ENCODE peak calls at places on chromosomes 1 and 21, in eight cellular contexts. Y is stomach, D is suprapubic skin, M is H1, I is K562, C is SK-N-SH, U is transverse colon, R is esophagus muscularis mucosa. E is an unnamed sample.

GRCh38 chr1:73673980-73674379 is 524.0 kb downstream of the LRRIQ3 start:
- DNase-seq in Y (no peak), D (no peak), M (no peak), I (no peak), C (no peak), U (no peak), R (no peak), E (no peak)

GRCh38 chr1:12447849-12448312 is 170.1 kb downstream of the DHRS3 start:
- DNase-seq in Y (no peak), D (no peak), M (no peak), I (no peak), C (no peak), U (no peak), R (no peak), E (no peak)

GRCh38 chr1:9066945-9067807 is 2.3 kb downstream of the SLC2A5 start:
- DNase-seq in Y (no peak), D (no peak), M (no peak), I (peak; percentile 30), C (no peak), U (peak; percentile 53), R (no peak), E (peak; percentile 82)

GRCh38 chr1:42173155-42173933 is 8.8 kb upstream of the GUCA2A start:
- DNase-seq in Y (peak; percentile 75), D (no peak), M (peak; percentile 91), I (peak; percentile 80), C (peak; percentile 74), U (peak; percentile 74), R (no peak), E (peak; percentile 77)

GRCh38 chr1:119721933-119722332 is 10.2 kb downstream of the PHGDH start:
- DNase-seq in Y (no peak), D (no peak), M (no peak), I (no peak), C (no peak), U (no peak), R (no peak), E (no peak)

GRCh38 chr1:184945678-184946412 is 28.5 kb downstream of the NIBAN1 start:
- DNase-seq in Y (no peak), D (no peak), M (no peak), I (no peak), C (no peak), U (no peak), R (peak; percentile 7), E (no peak)

GRCh38 chr1:159879977-159880376 is 17.5 kb upstream of the VSIG8 start:
- DNase-seq in Y (no peak), D (no peak), M (no peak), I (peak; percentile 48), C (no peak), U (no peak), R (no peak), E (no peak)

GRCh38 chr21:45304945-45305344 is 17.2 kb upstream of the POFUT2 start:
- DNase-seq in Y (no peak), D (no peak), M (no peak), I (no peak), C (no peak), U (no peak), R (no peak), E (peak; percentile 59)

GRCh38 chr1:67850611-67851075 is 17.4 kb upstream of the GNG12 start:
- DNase-seq in Y (peak; percentile 88), D (no peak), M (no peak), I (peak; percentile 35), C (no peak), U (peak; percentile 80), R (no peak), E (peak; percentile 87)

GRCh38 chr1:118339431-118340146 is 154.6 kb upstream of the SPAG17 start:
- DNase-seq in Y (no peak), D (no peak), M (no peak), I (no peak), C (no peak), U (no peak), R (no peak), E (no peak)

GRCh38 chr1:23600283-23600682 is 41.0 kb upstream of the ID3 start:
- DNase-seq in Y (no peak), D (no peak), M (no peak), I (no peak), C (no peak), U (no peak), R (no peak), E (no peak)

GRCh38 chr1:23601968-23602876 is 42.9 kb upstream of the ID3 start:
- DNase-seq in Y (no peak), D (no peak), M (no peak), I (no peak), C (no peak), U (no peak), R (no peak), E (no peak)

GRCh38 chr1:23598424-23598823 is 39.1 kb upstream of the ID3 start:
- DNase-seq in Y (no peak), D (no peak), M (peak; percentile 86), I (no peak), C (peak; percentile 81), U (no peak), R (no peak), E (no peak)

GRCh38 chr1:23599125-23599524 is 39.8 kb upstream of the ID3 start:
- DNase-seq in Y (no peak), D (no peak), M (no peak), I (no peak), C (no peak), U (no peak), R (no peak), E (no peak)

DNA sequence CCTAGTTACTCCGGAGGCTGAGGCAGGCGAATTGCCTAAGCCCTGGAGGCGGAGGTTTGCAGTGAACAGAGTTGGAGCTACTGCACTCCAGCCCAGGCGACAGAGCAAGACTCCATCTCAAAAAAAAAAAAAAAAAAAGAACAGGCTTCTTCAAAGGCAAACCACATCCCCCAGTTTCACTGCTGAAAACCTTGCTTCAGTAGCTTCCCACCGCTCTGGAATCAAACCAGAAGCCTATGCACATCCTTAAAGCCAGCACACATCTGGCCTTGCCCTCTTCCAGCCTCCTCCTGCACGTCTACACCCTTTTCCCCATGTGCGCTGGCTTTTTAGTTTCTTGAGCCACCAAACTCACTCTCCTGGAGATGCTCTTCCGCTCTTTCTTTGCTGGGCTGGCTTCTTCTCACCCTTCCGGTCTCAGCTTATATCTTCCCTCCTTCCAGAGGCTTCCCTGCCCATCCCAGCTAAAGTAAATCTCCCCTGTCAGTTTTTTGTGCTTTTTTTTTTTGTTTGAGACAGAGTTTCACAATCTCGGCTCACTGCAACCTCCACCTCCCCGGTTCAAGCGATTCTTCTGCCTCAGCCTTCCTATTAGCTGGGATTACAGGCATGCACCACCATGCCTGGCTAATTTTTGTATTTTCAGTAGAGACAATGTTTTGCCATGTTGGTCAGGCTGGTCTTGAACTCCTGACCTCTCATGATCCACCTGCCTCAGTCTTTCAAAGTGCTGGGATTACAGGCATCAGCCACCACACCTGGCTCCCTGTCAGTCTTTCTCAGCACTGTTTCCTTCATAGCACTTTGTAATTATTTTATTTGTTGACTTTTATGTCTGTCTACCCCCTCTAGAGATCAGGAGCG is 42.0 kb upstream of the ID3 start:
- DNase-seq in Y (no peak), D (no peak), M (no peak), I (no peak), C (no peak), U (no peak), R (no peak), E (no peak)
- TF ChIP-seq EP300 in Y (no peak), D (no peak), M (no peak), I (no peak), C (no peak), U (no peak), R (no peak), E (no peak)

GRCh38 chr1:58803858-58804257 is 20.0 kb upstream of the JUN start:
- DNase-seq in Y (no peak), D (no peak), M (no peak), I (no peak), C (no peak), U (no peak), R (no peak), E (no peak)

GRCh38 chr1:58799650-58800049 is 15.8 kb upstream of the JUN start:
- DNase-seq in Y (no peak), D (no peak), M (no peak), I (no peak), C (no peak), U (no peak), R (no peak), E (no peak)

GRCh38 chr1:58794585-58794984 is 10.7 kb upstream of the JUN start:
- DNase-seq in Y (no peak), D (no peak), M (no peak), I (no peak), C (no peak), U (no peak), R (no peak), E (no peak)

GRCh38 chr1:58802640-58803476 is 19.0 kb upstream of the JUN start:
- DNase-seq in Y (no peak), D (no peak), M (no peak), I (no peak), C (no peak), U (no peak), R (no peak), E (no peak)

GRCh38 chr1:58799080-58799479 is 15.2 kb upstream of the JUN start:
- DNase-seq in Y (no peak), D (no peak), M (no peak), I (no peak), C (no peak), U (no peak), R (no peak), E (no peak)
- TF ChIP-seq POLR2AphosphoS5 in Y (no peak), D (no peak), M (no peak), I (no peak), C (no peak), U (no peak), R (no peak), E (no peak)

GRCh38 chr1:2606004-2606805 is 19.6 kb downstream of the PRXL2B start:
- DNase-seq in Y (no peak), D (peak; percentile 73), M (peak; percentile 35), I (no peak), C (peak; percentile 30), U (no peak), R (no peak), E (no peak)
- H3K27me3 ChIP-seq in Y (peaks cover 9% of the 10 kb centered on the region), D (peaks cover 39% of the 10 kb centered on the region), M (no peaks in the 10 kb centered on the region), I (peaks cover 66% of the 10 kb centered on the region), C (no peaks in the 10 kb centered on the region), U (peaks cover 8% of the 10 kb centered on the region), R (no peaks in the 10 kb centered on the region), E (no peaks in the 10 kb centered on the region)

GRCh38 chr1:194358208-194358581 is 1171.8 kb upstream of the B3GALT2 start:
- DNase-seq in Y (no peak), D (no peak), M (no peak), I (no peak), C (no peak), U (no peak), R (no peak), E (no peak)
- TF ChIP-seq EP300 in Y (no peak), D (no peak), M (no peak), I (no peak), C (no peak), U (no peak), R (no peak), E (no peak)

GRCh38 chr1:33560680-33561079 is 88.2 kb downstream of the ZSCAN20 start:
- DNase-seq in Y (no peak), D (no peak), M (no peak), I (no peak), C (no peak), U (no peak), R (no peak), E (no peak)
- TF ChIP-seq POLR2AphosphoS5 in Y (no peak), D (no peak), M (no peak), I (no peak), C (no peak), U (no peak), R (no peak), E (no peak)